ENCODE peak calls at places on chromosomes 3 and 15, in seven cellular contexts. Z, U, F, D, C, B and T are unnamed samples.

GRCh38 chr3:90035643-90036042 is 928.2 kb downstream of the EPHA3 start:
- DNase-seq in U (peak), Z (no peak), B (no peak), C (no peak), F (no peak), D (no peak), T (no peak)

GRCh38 chr3:106326941-106327765 is 458.3 kb upstream of the CBLB start:
- DNase-seq in D (no peak), Z (peak), B (no peak), F (peak), U (no peak), C (no peak), T (no peak)

GRCh38 chr15:31975446-31976229 is 54.7 kb upstream of the CHRNA7 start:
- DNase-seq in B (no peak), Z (peak), F (no peak), U (peak), D (no peak), C (no peak), T (peak)

GRCh38 chr3:58474348-58474911 is 17.5 kb upstream of the KCTD6 start:
- DNase-seq in B (no peak), U (no peak), D (no peak), Z (no peak), C (no peak), F (no peak), T (no peak)

GRCh38 chr3:169812844-169813677 is at the start of the genes LRRC34 and LRRIQ4:
- DNase-seq in Z (peak), C (peak), D (peak), U (peak), F (peak), B (peak), T (no peak)

GRCh38 chr3:186109897-186110803 is 1.3 kb upstream of the ETV5 start:
- DNase-seq in U (peak), Z (peak), C (no peak), F (peak), B (no peak), D (no peak), T (peak)

GRCh38 chr3:196976891-196977420 is 8.3 kb upstream of the PIGZ start:
- DNase-seq in Z (no peak), C (no peak), B (no peak), U (no peak), D (no peak), F (no peak), T (no peak)

GRCh38 chr15:74240002-74240568 is 4.0 kb downstream of the CCDC33 start:
- DNase-seq in C (peak), F (peak), Z (peak), U (peak), B (peak), D (peak), T (peak)

GRCh38 chr3:36362973-36363372 is 17.3 kb upstream of the STAC start:
- DNase-seq in Z (peak), C (no peak), B (no peak), F (no peak), U (peak), D (no peak), T (no peak)

GRCh38 chr15:26771168-26771916 is 1.5 kb downstream of the GABRB3 start:
- DNase-seq in D (no peak), Z (no peak), C (no peak), F (no peak), U (no peak), B (no peak), T (no peak)

GRCh38 chr3:37768107-37768809 is 93.4 kb upstream of the CTDSPL start:
- DNase-seq in U (peak), C (peak), D (no peak), Z (peak), B (no peak), F (no peak), T (no peak)

GRCh38 chr3:52490938-52491526 is 4.1 kb upstream of the STAB1 start:
- DNase-seq in U (peak), D (no peak), B (no peak), C (peak), F (no peak), Z (no peak), T (no peak)

GRCh38 chr3:107752202-107752990 is 229.6 kb downstream of the BBX start:
- DNase-seq in D (no peak), B (no peak), F (peak), Z (peak), U (peak), C (peak), T (no peak)

GRCh38 chr3:58051196-58051595 is 43.0 kb downstream of the FLNB start:
- DNase-seq in F (peak), U (peak), B (no peak), C (no peak), Z (peak), D (no peak), T (no peak)

GRCh38 chr3:43882976-43883680 is 192.4 kb downstream of the ABHD5 start:
- DNase-seq in C (no peak), D (no peak), Z (no peak), U (no peak), B (no peak), F (no peak), T (no peak)

GRCh38 chr15:78051622-78052405 is 25.7 kb downstream of the TBC1D2B start:
- DNase-seq in U (no peak), F (no peak), Z (no peak), D (no peak), C (no peak), B (no peak), T (no peak)

GRCh38 chr15:98412852-98413251 is 235.5 kb upstream of the IGF1R start:
- DNase-seq in Z (no peak), F (no peak), U (peak), D (no peak), B (no peak), C (no peak), T (no peak)

GRCh38 chr15:92524161-92524560 is 130.5 kb downstream of the ST8SIA2 start:
- DNase-seq in Z (no peak), F (no peak), U (peak), B (no peak), D (no peak), C (no peak), T (no peak)

GRCh38 chr3:159669753-159670152 is 318.9 kb upstream of the IL12A start:
- DNase-seq in C (no peak), Z (peak), D (no peak), U (peak), F (no peak), B (no peak), T (no peak)

GRCh38 chr3:139982404-139982803 is 47.4 kb downstream of the CLSTN2 start:
- DNase-seq in Z (peak), B (no peak), C (no peak), D (no peak), F (no peak), U (peak), T (no peak)

GRCh38 chr3:53998980-53999379 is 107.3 kb upstream of the SELENOK start:
- DNase-seq in D (no peak), Z (no peak), F (no peak), B (no peak), C (no peak), U (no peak), T (no peak)

GRCh38 chr3:135081451-135082434 is 286.7 kb downstream of the EPHB1 start:
- DNase-seq in U (no peak), B (no peak), D (no peak), C (no peak), F (no peak), Z (no peak), T (no peak)

GRCh38 chr3:55180161-55180560 is 252.3 kb upstream of the LRTM1 start:
- DNase-seq in Z (peak), F (no peak), D (no peak), C (no peak), U (no peak), B (no peak), T (no peak)

GRCh38 chr3:73546961-73547360 is 77.8 kb downstream of the PDZRN3 start:
- DNase-seq in B (no peak), U (peak), D (no peak), Z (peak), C (no peak), F (no peak), T (no peak)

GRCh38 chr15:40323239-40323952 is at the start of gene INAFM2:
- DNase-seq in D (peak), U (peak), Z (peak), F (peak), C (peak), B (peak), T (peak)

GRCh38 chr15:52466134-52466701 is 62.5 kb downstream of the MYO5A start:
- DNase-seq in C (no peak), U (no peak), B (peak), F (no peak), Z (no peak), D (no peak), T (no peak)

GRCh38 chr3:134352031-134352671 is 22.1 kb downstream of the AMOTL2 start:
- DNase-seq in B (no peak), U (peak), F (no peak), Z (no peak), C (no peak), D (no peak), T (no peak)

GRCh38 chr3:116849261-116849688 is 139.7 kb downstream of the TUSC7 start:
- DNase-seq in B (no peak), F (no peak), D (no peak), Z (no peak), U (no peak), C (no peak), T (no peak)

GRCh38 chr3:25493246-25493645 is 65.2 kb downstream of the RARB start:
- DNase-seq in U (peak), B (no peak), Z (no peak), F (no peak), C (no peak), D (no peak), T (no peak)

GRCh38 chr15:64224508-64224907 is 61.7 kb upstream of the PPIB start:
- DNase-seq in D (no peak), C (peak), F (peak), U (no peak), B (no peak), Z (no peak), T (no peak)

GRCh38 chr15:87347806-87348515 is 908.6 kb downstream of the NTRK3 start:
- DNase-seq in F (no peak), Z (peak), D (no peak), U (no peak), C (no peak), B (no peak), T (no peak)

GRCh38 chr3:134067311-134068161 is 37.8 kb upstream of the SLCO2A1 start:
- DNase-seq in F (no peak), C (no peak), B (no peak), Z (no peak), D (no peak), U (no peak), T (no peak)

GRCh38 chr3:49754536-49754935 is 30.8 kb upstream of the GMPPB start:
- DNase-seq in Z (no peak), B (no peak), U (no peak), C (no peak), F (no peak), D (no peak), T (no peak)

GRCh38 chr3:11236588-11237461 is 35.4 kb upstream of the ATG7 start:
- DNase-seq in C (peak), B (peak), U (peak), F (no peak), Z (peak), D (no peak), T (no peak)

GRCh38 chr3:65342084-65342683 is 654.4 kb upstream of the ADAMTS9 start:
- DNase-seq in F (no peak), B (no peak), Z (peak), C (peak), U (peak), D (no peak), T (no peak)

GRCh38 chr3:193997228-193998192 is 138.4 kb upstream of the HES1 start:
- DNase-seq in Z (peak), B (no peak), U (no peak), D (no peak), F (peak), C (no peak), T (no peak)

GRCh38 chr3:134374791-134375541 is 719 bp upstream of the AMOTL2 start:
- DNase-seq in C (peak), Z (peak), U (peak), D (no peak), F (no peak), B (no peak), T (no peak)

GRCh38 chr3:48402281-48402732 is 27.6 kb downstream of the PLXNB1 start:
- DNase-seq in D (peak), C (peak), B (peak), Z (peak), U (peak), F (peak), T (no peak)